ENCODE peak calls at places on chromosomes 1 and 21, in four cellular contexts. One of them, this sample, is unnamed. For H3K4me1, the result is how much of the 10 kb centered on the place peaks cover.

GRCh38 chr1:182644863-182645262 is 39.5 kb downstream of the RGS8 start:
- DNase-seq in fibroblast of lung: no peak
- DNase-seq in aorta: no peak
- DNase-seq in colonic mucosa: no peak
- DNase-seq in this sample: no peak

GRCh38 chr1:32775640-32776337 is 41.4 kb downstream of the YARS1 start:
- DNase-seq in fibroblast of lung: no peak
- DNase-seq in aorta: peak
- DNase-seq in colonic mucosa: no peak
- DNase-seq in this sample: no peak

GRCh38 chr1:117623698-117624097 is 17.9 kb downstream of the TENT5C start:
- DNase-seq in fibroblast of lung: no peak
- DNase-seq in aorta: no peak
- DNase-seq in colonic mucosa: no peak
- DNase-seq in this sample: no peak

GRCh38 chr21:15701845-15702244 is 27.9 kb upstream of the USP25 start:
- DNase-seq in fibroblast of lung: no peak
- DNase-seq in aorta: no peak
- DNase-seq in colonic mucosa: no peak
- DNase-seq in this sample: no peak

GRCh38 chr1:2478100-2478499 is 2.0 kb downstream of the PLCH2 start:
- DNase-seq in fibroblast of lung: no peak
- DNase-seq in aorta: no peak
- DNase-seq in colonic mucosa: peak
- DNase-seq in this sample: no peak

GRCh38 chr1:95685091-95685490 is 451.1 kb downstream of the RWDD3 start:
- DNase-seq in fibroblast of lung: no peak
- DNase-seq in aorta: no peak
- DNase-seq in colonic mucosa: no peak
- DNase-seq in this sample: no peak

GRCh38 chr1:41160498-41161110 is 81.5 kb downstream of the SCMH1 start:
- DNase-seq in fibroblast of lung: no peak
- DNase-seq in aorta: no peak
- DNase-seq in colonic mucosa: no peak
- DNase-seq in this sample: no peak

GRCh38 chr1:156502396-156502748 is 1.8 kb upstream of the MEF2D start:
- DNase-seq in fibroblast of lung: no peak
- DNase-seq in aorta: no peak
- DNase-seq in colonic mucosa: no peak
- DNase-seq in this sample: no peak

GRCh38 chr1:169570172-169570574 is 16.1 kb downstream of the F5 start:
- DNase-seq in fibroblast of lung: no peak
- DNase-seq in aorta: no peak
- DNase-seq in colonic mucosa: peak
- DNase-seq in this sample: no peak

GRCh38 chr21:36200089-36200561 is 43.5 kb downstream of the DOP1B start:
- DNase-seq in fibroblast of lung: no peak
- DNase-seq in aorta: peak
- DNase-seq in colonic mucosa: no peak
- DNase-seq in this sample: no peak

GRCh38 chr1:104760017-104760416 is 1010.3 kb downstream of the AMY1C start:
- DNase-seq in fibroblast of lung: no peak
- DNase-seq in aorta: no peak
- DNase-seq in colonic mucosa: no peak
- DNase-seq in this sample: no peak

GRCh38 chr1:217332426-217333065 is 298.3 kb downstream of the GPATCH2 start:
- DNase-seq in fibroblast of lung: peak
- DNase-seq in aorta: no peak
- DNase-seq in colonic mucosa: no peak
- DNase-seq in this sample: peak

DNA sequence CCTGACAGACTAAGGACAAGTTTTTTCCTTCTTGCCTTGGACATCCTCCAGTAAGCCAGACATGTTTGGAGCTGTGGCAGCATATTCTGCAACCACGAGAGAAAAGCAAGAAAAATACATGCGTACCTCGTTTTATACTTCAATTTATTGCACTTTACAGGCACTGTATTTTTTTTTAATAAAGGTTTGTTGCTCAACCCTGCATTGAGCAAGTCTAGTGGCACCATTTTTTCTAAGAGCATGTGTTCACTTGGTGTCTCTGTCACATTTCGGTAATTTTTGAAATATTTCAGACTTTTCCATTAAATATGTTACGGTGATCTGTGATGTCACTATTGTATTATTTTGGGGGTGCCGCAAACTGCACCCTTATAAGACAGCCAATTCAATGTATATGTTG is 2.1 kb upstream of the SSX2IP start:
- DNase-seq in fibroblast of lung: no peak
- DNase-seq in aorta: no peak
- DNase-seq in colonic mucosa: no peak
- DNase-seq in this sample: no peak
- H3K4me1 ChIP-seq in fibroblast of lung: under half
- H3K4me1 ChIP-seq in aorta: under half
- H3K4me1 ChIP-seq in colonic mucosa: under half
- H3K4me1 ChIP-seq in this sample: under half

DNA sequence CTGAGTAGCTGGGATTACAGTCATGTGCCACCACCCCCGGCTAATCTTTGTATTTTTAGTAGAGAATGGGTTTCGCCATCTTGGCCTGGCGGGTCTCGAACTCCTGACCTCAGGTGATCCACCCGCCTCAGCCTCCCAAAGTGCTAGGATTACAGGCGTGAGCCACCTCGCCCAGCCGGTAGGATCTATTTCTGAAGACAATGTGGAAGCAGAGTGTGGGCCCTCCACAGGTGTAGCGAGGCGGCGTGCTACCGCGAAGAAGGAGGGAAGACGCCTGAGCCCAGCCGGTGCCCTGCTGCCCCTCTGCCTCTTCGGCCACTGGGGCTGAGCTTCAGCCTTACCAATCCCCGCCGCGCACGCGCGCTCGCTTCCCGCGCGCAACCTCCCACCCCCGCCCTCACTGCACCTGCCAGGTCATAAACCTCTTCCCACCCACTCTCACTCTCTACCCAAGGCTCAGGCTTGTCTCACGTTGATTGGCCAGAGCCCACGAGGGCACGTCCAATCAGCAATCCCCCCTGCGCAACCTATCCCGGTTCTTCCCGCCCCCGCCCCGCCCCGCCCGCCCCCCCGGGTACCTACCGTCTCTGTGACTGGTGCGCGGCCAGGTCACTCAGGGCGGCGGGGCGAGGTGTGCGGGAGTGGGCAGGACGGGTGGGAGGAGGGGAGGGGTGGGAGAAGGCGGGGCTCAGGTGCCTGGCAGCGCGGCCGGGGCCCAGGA is 409 bp upstream of the HOOK1 start:
- DNase-seq in fibroblast of lung: no peak
- DNase-seq in aorta: peak
- DNase-seq in colonic mucosa: peak
- DNase-seq in this sample: peak
- H3K4me3 ChIP-seq in fibroblast of lung: no peak
- H3K4me3 ChIP-seq in aorta: peak
- H3K4me3 ChIP-seq in colonic mucosa: peak
- H3K4me3 ChIP-seq in this sample: peak

GRCh38 chr1:21896652-21897532 is 40.2 kb downstream of the HSPG2 start:
- DNase-seq in fibroblast of lung: no peak
- DNase-seq in aorta: peak
- DNase-seq in colonic mucosa: peak
- DNase-seq in this sample: peak

GRCh38 chr1:21894034-21894881 is 42.9 kb downstream of the HSPG2 start:
- DNase-seq in fibroblast of lung: no peak
- DNase-seq in aorta: peak
- DNase-seq in colonic mucosa: no peak
- DNase-seq in this sample: peak

GRCh38 chr1:21897844-21898243 is 39.3 kb downstream of the HSPG2 start:
- DNase-seq in fibroblast of lung: no peak
- DNase-seq in aorta: no peak
- DNase-seq in colonic mucosa: no peak
- DNase-seq in this sample: no peak

GRCh38 chr1:21898326-21899155 is 38.6 kb downstream of the HSPG2 start:
- DNase-seq in fibroblast of lung: no peak
- DNase-seq in aorta: peak
- DNase-seq in colonic mucosa: no peak
- DNase-seq in this sample: peak

GRCh38 chr1:21896026-21896425 is 41.1 kb downstream of the HSPG2 start:
- DNase-seq in fibroblast of lung: no peak
- DNase-seq in aorta: peak
- DNase-seq in colonic mucosa: no peak
- DNase-seq in this sample: peak
- H3K27ac ChIP-seq in fibroblast of lung: peak
- H3K27ac ChIP-seq in aorta: peak
- H3K27ac ChIP-seq in colonic mucosa: peak
- H3K27ac ChIP-seq in this sample: peak

GRCh38 chr1:46113948-46114347 is 18.5 kb downstream of the PIK3R3 start:
- DNase-seq in fibroblast of lung: no peak
- DNase-seq in aorta: no peak
- DNase-seq in colonic mucosa: no peak
- DNase-seq in this sample: no peak
- H3K4me1 ChIP-seq in fibroblast of lung: under half
- H3K4me1 ChIP-seq in aorta: under half
- H3K4me1 ChIP-seq in colonic mucosa: under half
- H3K4me1 ChIP-seq in this sample: under half

DNA sequence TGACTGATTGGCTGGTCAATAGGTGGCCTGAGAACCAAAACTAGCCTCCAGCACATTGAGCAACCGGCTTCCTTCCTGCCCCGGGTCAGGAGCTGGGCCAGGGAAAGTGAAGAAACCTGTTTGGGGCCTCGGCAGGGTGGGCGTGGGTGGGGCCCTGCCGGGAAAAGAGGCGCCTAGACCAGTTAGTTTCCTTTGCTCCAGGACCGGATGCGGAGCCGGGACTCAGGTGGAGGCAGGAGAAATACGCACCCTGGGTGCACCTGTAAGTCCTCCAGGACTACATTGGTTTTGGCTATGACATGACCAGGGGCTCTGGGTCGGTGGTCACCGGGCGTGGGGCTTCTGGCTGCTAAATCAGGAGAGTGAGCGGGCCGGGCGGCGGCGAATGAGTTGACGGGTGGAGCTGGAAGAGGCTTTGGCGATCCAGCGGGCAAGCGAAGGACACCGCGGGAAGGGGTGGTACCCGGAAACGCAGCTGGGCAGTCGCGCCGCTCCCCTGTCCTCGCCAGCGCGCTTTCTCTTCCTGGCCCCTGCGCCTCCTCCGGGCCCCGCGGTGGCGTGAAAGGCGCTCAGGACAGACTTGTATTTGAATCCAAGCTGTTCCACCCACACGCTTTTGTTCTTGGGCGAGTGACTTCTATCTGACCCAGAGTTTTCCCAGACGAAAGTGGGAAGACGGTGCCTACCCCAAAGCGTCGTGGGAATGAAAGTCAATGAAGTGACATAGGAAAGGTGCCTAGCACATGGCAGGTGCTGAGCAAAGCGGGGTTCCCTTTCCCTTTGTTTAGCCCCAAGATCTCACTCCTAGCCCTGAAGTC is 30.6 kb upstream of the JUN start:
- DNase-seq in fibroblast of lung: peak
- DNase-seq in aorta: peak
- DNase-seq in colonic mucosa: peak
- DNase-seq in this sample: peak
- H3K4me3 ChIP-seq in fibroblast of lung: no peak
- H3K4me3 ChIP-seq in aorta: no peak
- H3K4me3 ChIP-seq in colonic mucosa: peak
- H3K4me3 ChIP-seq in this sample: no peak

DNA sequence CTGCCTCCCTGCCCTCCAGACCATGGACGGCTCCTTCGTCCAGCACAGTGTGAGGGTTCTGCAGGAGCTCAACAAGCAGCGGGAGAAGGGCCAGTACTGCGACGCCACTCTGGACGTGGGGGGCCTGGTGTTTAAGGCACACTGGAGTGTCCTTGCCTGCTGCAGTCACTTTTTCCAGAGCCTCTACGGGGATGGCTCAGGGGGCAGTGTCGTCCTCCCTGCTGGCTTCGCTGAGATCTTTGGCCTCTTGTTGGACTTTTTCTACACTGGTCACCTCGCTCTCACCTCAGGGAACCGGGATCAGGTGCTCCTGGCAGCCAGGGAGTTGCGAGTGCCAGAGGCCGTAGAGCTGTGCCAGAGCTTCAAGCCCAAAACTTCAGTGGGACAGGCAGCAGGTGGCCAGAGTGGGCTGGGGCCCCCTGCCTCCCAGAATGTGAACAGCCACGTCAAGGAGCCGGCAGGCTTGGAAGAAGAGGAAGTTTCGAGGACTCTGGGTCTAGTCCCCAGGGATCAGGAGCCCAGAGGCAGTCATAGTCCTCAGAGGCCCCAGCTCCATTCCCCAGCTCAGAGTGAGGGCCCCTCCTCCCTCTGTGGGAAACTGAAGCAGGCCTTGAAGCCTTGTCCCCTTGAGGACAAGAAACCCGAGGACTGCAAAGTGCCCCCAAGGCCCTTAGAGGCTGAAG is 935 bp downstream of the ZBTB48 start:
- DNase-seq in fibroblast of lung: no peak
- DNase-seq in aorta: no peak
- DNase-seq in colonic mucosa: peak
- DNase-seq in this sample: peak
- H3K27ac ChIP-seq in fibroblast of lung: peak
- H3K27ac ChIP-seq in aorta: peak
- H3K27ac ChIP-seq in colonic mucosa: peak
- H3K27ac ChIP-seq in this sample: peak

GRCh38 chr1:234605983-234606730 is 3.8 kb downstream of the IRF2BP2 start:
- DNase-seq in fibroblast of lung: peak
- DNase-seq in aorta: no peak
- DNase-seq in colonic mucosa: no peak
- DNase-seq in this sample: peak
- H3K4me1 ChIP-seq in fibroblast of lung: under half
- H3K4me1 ChIP-seq in aorta: under half
- H3K4me1 ChIP-seq in colonic mucosa: under half
- H3K4me1 ChIP-seq in this sample: under half

This sample was measured in right cardiac atrium.